ENCODE peak calls at places on chromosomes 11 and 22, in seven cellular contexts. Z, V, D, X, S, M and N are unnamed samples.

GRCh38 chr11:60183595-60184201 is 815 bp upstream of the MS4A6A start:
- DNase-seq in Z (no peak), V (no peak), D (no peak), X (no peak), S (no peak), M (no peak), N (no peak)

GRCh38 chr11:119101759-119102423 is at the start of gene DPAGT1:
- DNase-seq in Z (peak), V (peak), D (peak), X (peak), S (peak), M (peak), N (peak)

GRCh38 chr11:93547768-93548167 is 4.6 kb upstream of the SMCO4 start:
- DNase-seq in Z (no peak), V (no peak), D (no peak), X (no peak), S (no peak), M (no peak), N (no peak)

GRCh38 chr22:27489265-27489675 is 312.3 kb downstream of the MN1 start:
- DNase-seq in Z (no peak), V (peak), D (no peak), X (peak), S (peak), M (no peak), N (peak)

GRCh38 chr11:101127348-101127698 is 2.3 kb downstream of the PGR start:
- DNase-seq in Z (peak), V (peak), D (no peak), X (no peak), S (no peak), M (no peak), N (no peak)

GRCh38 chr11:83256602-83257340 is 29.4 kb downstream of the CCDC90B start:
- DNase-seq in Z (no peak), V (no peak), D (no peak), X (no peak), S (no peak), M (no peak), N (no peak)

GRCh38 chr11:130473056-130473794 is 24.8 kb downstream of the ADAMTS15 start:
- DNase-seq in Z (no peak), V (no peak), D (no peak), X (no peak), S (no peak), M (no peak), N (no peak)

GRCh38 chr11:20159680-20160381 is 444 bp downstream of the DBX1 start:
- DNase-seq in Z (no peak), V (no peak), D (no peak), X (no peak), S (no peak), M (no peak), N (no peak)

GRCh38 chr11:102592634-102593581 is 32.2 kb downstream of the MMP20 start:
- DNase-seq in Z (no peak), V (peak), D (no peak), X (no peak), S (peak), M (peak), N (peak)

GRCh38 chr22:29706991-29707390 is 12.8 kb upstream of the CABP7 start:
- DNase-seq in Z (no peak), V (no peak), D (no peak), X (no peak), S (no peak), M (no peak), N (no peak)

GRCh38 chr11:29333993-29334780 is 682.6 kb downstream of the KCNA4 start:
- DNase-seq in Z (no peak), V (peak), D (no peak), X (peak), S (peak), M (peak), N (peak)

GRCh38 chr11:75706260-75706729 is 11.3 kb upstream of the MOGAT2 start:
- DNase-seq in Z (peak), V (peak), D (no peak), X (peak), S (peak), M (peak), N (peak)

GRCh38 chr11:112958670-112959069 is 2.5 kb upstream of the NCAM1 start:
- DNase-seq in Z (no peak), V (peak), D (no peak), X (no peak), S (peak), M (peak), N (peak)

GRCh38 chr11:63680842-63681207 is 475 bp upstream of the RTN3 start:
- DNase-seq in Z (no peak), V (no peak), D (no peak), X (no peak), S (no peak), M (no peak), N (no peak)

GRCh38 chr22:39985383-39986045 is 9.2 kb upstream of the FAM83F start:
- DNase-seq in Z (no peak), V (no peak), D (no peak), X (no peak), S (no peak), M (no peak), N (no peak)

GRCh38 chr22:42814215-42814614 is 42.9 kb downstream of the ARFGAP3 start:
- DNase-seq in Z (no peak), V (no peak), D (no peak), X (no peak), S (no peak), M (no peak), N (peak)

GRCh38 chr11:73647459-73648100 is 1.2 kb downstream of the PLEKHB1 start:
- DNase-seq in Z (peak), V (peak), D (peak), X (peak), S (peak), M (peak), N (peak)

GRCh38 chr11:106418786-106419185 is 341.3 kb downstream of the AASDHPPT start:
- DNase-seq in Z (no peak), V (no peak), D (no peak), X (no peak), S (no peak), M (no peak), N (no peak)

GRCh38 chr11:106410902-106411301 is 333.4 kb downstream of the AASDHPPT start:
- DNase-seq in Z (no peak), V (no peak), D (no peak), X (no peak), S (no peak), M (no peak), N (no peak)

GRCh38 chr11:106413222-106413621 is 335.8 kb downstream of the AASDHPPT start:
- DNase-seq in Z (no peak), V (no peak), D (no peak), X (no peak), S (no peak), M (no peak), N (no peak)

GRCh38 chr11:106420048-106420665 is 342.7 kb downstream of the AASDHPPT start:
- DNase-seq in Z (no peak), V (peak), D (no peak), X (no peak), S (peak), M (no peak), N (peak)

GRCh38 chr11:106415510-106415909 is 338.0 kb downstream of the AASDHPPT start:
- DNase-seq in Z (peak), V (no peak), D (no peak), X (no peak), S (no peak), M (no peak), N (no peak)
- TF ChIP-seq CTCF in Z (peak), V (no peak), D (no peak), X (no peak), S (no peak), M (no peak), N (no peak)

GRCh38 chr22:45867906-45868555 is 108.9 kb downstream of the WNT7B start:
- DNase-seq in Z (no peak), V (no peak), D (no peak), X (no peak), S (no peak), M (no peak), N (no peak)
- H3K4me3 ChIP-seq in Z (no peak), V (no peak), D (peak), X (no peak), S (no peak), M (no peak), N (no peak)

GRCh38 chr11:134384406-134384805 is 27.6 kb downstream of the B3GAT1 start:
- DNase-seq in Z (no peak), V (no peak), D (no peak), X (no peak), S (no peak), M (no peak), N (no peak)
- TF ChIP-seq CTCF in Z (no peak), V (no peak), D (no peak), X (no peak), S (no peak), M (no peak), N (no peak)

GRCh38 chr11:70660059-70660888 is 261.9 kb downstream of the CTTN start:
- DNase-seq in Z (no peak), V (no peak), D (no peak), X (no peak), S (no peak), M (no peak), N (no peak)

GRCh38 chr11:70661763-70662501 is 263.6 kb downstream of the CTTN start:
- DNase-seq in Z (peak), V (no peak), D (no peak), X (peak), S (peak), M (peak), N (no peak)

GRCh38 chr11:70663815-70664214 is 265.5 kb downstream of the CTTN start:
- DNase-seq in Z (no peak), V (no peak), D (no peak), X (no peak), S (no peak), M (no peak), N (no peak)

GRCh38 chr11:70662691-70663098 is 264.4 kb downstream of the CTTN start:
- DNase-seq in Z (no peak), V (no peak), D (no peak), X (no peak), S (no peak), M (no peak), N (no peak)

GRCh38 chr11:70660889-70661197 is 262.5 kb downstream of the CTTN start:
- DNase-seq in Z (no peak), V (no peak), D (no peak), X (no peak), S (no peak), M (no peak), N (no peak)
- H3K4me3 ChIP-seq in Z (no peak), V (no peak), D (no peak), X (no peak), S (no peak), M (no peak), N (no peak)

DNA sequence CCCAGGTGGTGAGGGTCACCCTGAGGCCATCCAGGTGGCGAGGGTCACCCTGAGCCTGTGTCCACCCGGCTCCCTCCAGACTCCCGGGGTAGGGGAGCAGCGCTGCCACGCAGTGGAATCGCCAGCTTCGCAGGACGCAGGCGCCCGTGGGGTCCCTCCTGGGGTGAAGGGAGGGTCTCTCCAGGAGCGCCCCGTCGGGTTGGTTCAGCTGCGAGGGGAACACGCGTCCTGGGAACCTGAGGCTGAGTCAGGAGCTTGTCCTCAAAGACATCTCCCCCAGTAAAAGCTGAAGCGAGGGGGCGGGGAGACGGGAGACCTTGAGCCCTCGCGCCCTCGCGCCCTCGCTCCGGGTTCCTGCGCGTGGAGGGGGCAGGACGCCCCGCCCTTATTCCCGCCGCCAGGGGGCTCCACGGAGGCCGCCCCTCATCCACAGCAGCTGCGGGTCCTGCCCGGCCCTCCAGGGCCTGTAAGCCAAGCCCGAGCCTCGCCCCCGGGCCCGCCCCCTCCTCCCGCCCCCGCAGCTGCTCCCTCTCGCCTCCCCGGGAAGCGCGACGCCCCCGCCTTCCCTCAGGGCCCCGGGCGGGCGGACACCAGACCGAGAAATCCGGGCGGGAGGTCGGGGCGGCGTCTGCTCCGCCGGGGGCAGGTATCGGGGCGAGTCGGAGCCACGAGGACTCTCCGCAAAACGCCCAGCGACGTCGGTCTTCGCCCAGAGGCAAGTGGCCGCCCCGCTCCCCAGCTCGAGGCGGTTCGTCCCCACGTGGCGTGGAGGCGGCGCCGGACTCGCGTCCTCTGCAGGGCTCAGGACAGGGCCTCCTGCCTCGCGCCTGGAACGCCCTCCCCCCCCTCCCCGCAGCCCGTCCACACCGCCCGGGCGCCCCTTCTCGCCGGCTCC is 22.8 kb downstream of the PIM3 start:
- DNase-seq in Z (no peak), V (no peak), D (no peak), X (no peak), S (no peak), M (no peak), N (no peak)
- TF ChIP-seq CTCF in Z (no peak), V (peak), D (peak), X (peak), S (peak), M (no peak), N (peak)